ENCODE peak calls at places on chromosomes 16 and 17, in seven cellular contexts. One of them, this sample, is unnamed.

GRCh38 chr16:65111306-65111705 is 10.6 kb downstream of the CDH11 start:
- DNase-seq in stimulated activated CD4-positive, alpha-beta T cell treated with anti-CD3 and anti-CD28 coated beads, Interleukin-4, amount 100 ng/mL, for 1 hour: no peak
- DNase-seq in SHP77: no peak
- DNase-seq in lower leg skin: no peak
- DNase-seq in activated effector memory CD4-positive, alpha-beta T cell treated with anti-CD3 and anti-CD28 coated beads, Interleukin-2, amount 50 U/mL, for 16 hours: no peak
- DNase-seq in NCI-H1930: no peak
- DNase-seq in iPS DF 19.7: no peak
- DNase-seq in this sample: no peak

GRCh38 chr16:84606081-84606875 is 11.6 kb downstream of the COTL1 start:
- DNase-seq in stimulated activated CD4-positive, alpha-beta T cell treated with anti-CD3 and anti-CD28 coated beads, Interleukin-4, amount 100 ng/mL, for 1 hour: no peak
- DNase-seq in SHP77: no peak
- DNase-seq in lower leg skin: no peak
- DNase-seq in activated effector memory CD4-positive, alpha-beta T cell treated with anti-CD3 and anti-CD28 coated beads, Interleukin-2, amount 50 U/mL, for 16 hours: peak
- DNase-seq in NCI-H1930: no peak
- DNase-seq in iPS DF 19.7: no peak
- DNase-seq in this sample: peak

GRCh38 chr16:57892041-57892440 is 78.9 kb downstream of the CNGB1 start:
- DNase-seq in stimulated activated CD4-positive, alpha-beta T cell treated with anti-CD3 and anti-CD28 coated beads, Interleukin-4, amount 100 ng/mL, for 1 hour: no peak
- DNase-seq in SHP77: no peak
- DNase-seq in lower leg skin: no peak
- DNase-seq in activated effector memory CD4-positive, alpha-beta T cell treated with anti-CD3 and anti-CD28 coated beads, Interleukin-2, amount 50 U/mL, for 16 hours: no peak
- DNase-seq in NCI-H1930: no peak
- DNase-seq in iPS DF 19.7: no peak
- DNase-seq in this sample: no peak

GRCh38 chr17:39132192-39132600 is 19.2 kb downstream of the PLXDC1 start:
- DNase-seq in stimulated activated CD4-positive, alpha-beta T cell treated with anti-CD3 and anti-CD28 coated beads, Interleukin-4, amount 100 ng/mL, for 1 hour: no peak
- DNase-seq in SHP77: no peak
- DNase-seq in lower leg skin: no peak
- DNase-seq in activated effector memory CD4-positive, alpha-beta T cell treated with anti-CD3 and anti-CD28 coated beads, Interleukin-2, amount 50 U/mL, for 16 hours: no peak
- DNase-seq in NCI-H1930: no peak
- DNase-seq in iPS DF 19.7: no peak
- DNase-seq in this sample: no peak

GRCh38 chr17:61713035-61713434 is 122.0 kb upstream of the NACA2 start:
- DNase-seq in stimulated activated CD4-positive, alpha-beta T cell treated with anti-CD3 and anti-CD28 coated beads, Interleukin-4, amount 100 ng/mL, for 1 hour: no peak
- DNase-seq in SHP77: no peak
- DNase-seq in lower leg skin: no peak
- DNase-seq in activated effector memory CD4-positive, alpha-beta T cell treated with anti-CD3 and anti-CD28 coated beads, Interleukin-2, amount 50 U/mL, for 16 hours: no peak
- DNase-seq in NCI-H1930: no peak
- DNase-seq in iPS DF 19.7: no peak
- DNase-seq in this sample: no peak

GRCh38 chr16:28069921-28070794 is 6.6 kb upstream of the GSG1L start:
- DNase-seq in stimulated activated CD4-positive, alpha-beta T cell treated with anti-CD3 and anti-CD28 coated beads, Interleukin-4, amount 100 ng/mL, for 1 hour: no peak
- DNase-seq in SHP77: no peak
- DNase-seq in lower leg skin: no peak
- DNase-seq in activated effector memory CD4-positive, alpha-beta T cell treated with anti-CD3 and anti-CD28 coated beads, Interleukin-2, amount 50 U/mL, for 16 hours: no peak
- DNase-seq in NCI-H1930: no peak
- DNase-seq in iPS DF 19.7: no peak
- DNase-seq in this sample: no peak

GRCh38 chr16:47667956-47668355 is 206.8 kb downstream of the PHKB start:
- DNase-seq in stimulated activated CD4-positive, alpha-beta T cell treated with anti-CD3 and anti-CD28 coated beads, Interleukin-4, amount 100 ng/mL, for 1 hour: no peak
- DNase-seq in SHP77: no peak
- DNase-seq in lower leg skin: no peak
- DNase-seq in activated effector memory CD4-positive, alpha-beta T cell treated with anti-CD3 and anti-CD28 coated beads, Interleukin-2, amount 50 U/mL, for 16 hours: no peak
- DNase-seq in NCI-H1930: no peak
- DNase-seq in iPS DF 19.7: no peak
- DNase-seq in this sample: no peak

GRCh38 chr16:49189286-49189685 is 92.4 kb downstream of the CBLN1 start:
- DNase-seq in stimulated activated CD4-positive, alpha-beta T cell treated with anti-CD3 and anti-CD28 coated beads, Interleukin-4, amount 100 ng/mL, for 1 hour: no peak
- DNase-seq in SHP77: no peak
- DNase-seq in lower leg skin: no peak
- DNase-seq in activated effector memory CD4-positive, alpha-beta T cell treated with anti-CD3 and anti-CD28 coated beads, Interleukin-2, amount 50 U/mL, for 16 hours: no peak
- DNase-seq in NCI-H1930: no peak
- DNase-seq in iPS DF 19.7: no peak
- DNase-seq in this sample: no peak

GRCh38 chr16:31216552-31217530 is at the start of gene PYDC1:
- DNase-seq in stimulated activated CD4-positive, alpha-beta T cell treated with anti-CD3 and anti-CD28 coated beads, Interleukin-4, amount 100 ng/mL, for 1 hour: no peak
- DNase-seq in SHP77: no peak
- DNase-seq in lower leg skin: no peak
- DNase-seq in activated effector memory CD4-positive, alpha-beta T cell treated with anti-CD3 and anti-CD28 coated beads, Interleukin-2, amount 50 U/mL, for 16 hours: no peak
- DNase-seq in NCI-H1930: peak
- DNase-seq in iPS DF 19.7: no peak
- DNase-seq in this sample: no peak

GRCh38 chr17:80103686-80104085 is 2.3 kb downstream of the GAA start:
- DNase-seq in stimulated activated CD4-positive, alpha-beta T cell treated with anti-CD3 and anti-CD28 coated beads, Interleukin-4, amount 100 ng/mL, for 1 hour: no peak
- DNase-seq in SHP77: no peak
- DNase-seq in lower leg skin: peak
- DNase-seq in activated effector memory CD4-positive, alpha-beta T cell treated with anti-CD3 and anti-CD28 coated beads, Interleukin-2, amount 50 U/mL, for 16 hours: no peak
- DNase-seq in NCI-H1930: no peak
- DNase-seq in iPS DF 19.7: no peak
- DNase-seq in this sample: no peak

GRCh38 chr17:77834170-77835115 is 124.1 kb upstream of the TNRC6C start:
- DNase-seq in stimulated activated CD4-positive, alpha-beta T cell treated with anti-CD3 and anti-CD28 coated beads, Interleukin-4, amount 100 ng/mL, for 1 hour: peak
- DNase-seq in SHP77: peak
- DNase-seq in lower leg skin: no peak
- DNase-seq in activated effector memory CD4-positive, alpha-beta T cell treated with anti-CD3 and anti-CD28 coated beads, Interleukin-2, amount 50 U/mL, for 16 hours: peak
- DNase-seq in NCI-H1930: no peak
- DNase-seq in iPS DF 19.7: no peak
- DNase-seq in this sample: peak

GRCh38 chr17:57499648-57500049 is 243.3 kb downstream of the MSI2 start:
- DNase-seq in stimulated activated CD4-positive, alpha-beta T cell treated with anti-CD3 and anti-CD28 coated beads, Interleukin-4, amount 100 ng/mL, for 1 hour: no peak
- DNase-seq in SHP77: no peak
- DNase-seq in lower leg skin: no peak
- DNase-seq in activated effector memory CD4-positive, alpha-beta T cell treated with anti-CD3 and anti-CD28 coated beads, Interleukin-2, amount 50 U/mL, for 16 hours: no peak
- DNase-seq in NCI-H1930: no peak
- DNase-seq in iPS DF 19.7: no peak
- DNase-seq in this sample: no peak

GRCh38 chr16:31078597-31079341 is 4.5 kb downstream of the ZNF646 start:
- DNase-seq in stimulated activated CD4-positive, alpha-beta T cell treated with anti-CD3 and anti-CD28 coated beads, Interleukin-4, amount 100 ng/mL, for 1 hour: no peak
- DNase-seq in SHP77: no peak
- DNase-seq in lower leg skin: no peak
- DNase-seq in activated effector memory CD4-positive, alpha-beta T cell treated with anti-CD3 and anti-CD28 coated beads, Interleukin-2, amount 50 U/mL, for 16 hours: no peak
- DNase-seq in NCI-H1930: no peak
- DNase-seq in iPS DF 19.7: no peak
- DNase-seq in this sample: no peak